ENCODE peak calls at places on chromosomes 6 and 20, in four cellular contexts. W, O, B and X are unnamed samples.

GRCh38 chr6:152669894-152670293 is 27.8 kb upstream of the MYCT1 start:
- DNase-seq in W (no peak), O (no peak), B (no peak), X (no peak)

GRCh38 chr6:77133031-77133430 is 330.3 kb downstream of the HTR1B start:
- DNase-seq in W (no peak), O (no peak), B (no peak), X (no peak)

GRCh38 chr20:23021941-23022340 is 13.2 kb upstream of the SSTR4 start:
- DNase-seq in W (no peak), O (no peak), B (no peak), X (no peak)

GRCh38 chr20:21725892-21726291 is 20.4 kb downstream of the PAX1 start:
- DNase-seq in W (peak; percentile 69), O (no peak), B (no peak), X (no peak)

GRCh38 chr6:36378243-36378920 is 9.1 kb downstream of the ETV7 start:
- DNase-seq in W (no peak), O (no peak), B (no peak), X (no peak)

GRCh38 chr20:61487346-61488022 is 235.4 kb downstream of the CDH4 start:
- DNase-seq in W (no peak), O (no peak), B (peak; percentile 1), X (no peak)

GRCh38 chr6:37173573-37174195 is 3.7 kb downstream of the PIM1 start:
- DNase-seq in W (no peak), O (no peak), B (no peak), X (no peak)

GRCh38 chr20:547394-547793 is 3.8 kb upstream of the CSNK2A1 start:
- DNase-seq in W (no peak), O (no peak), B (no peak), X (no peak)

GRCh38 chr6:3609388-3609787 is 142.1 kb downstream of the PXDC1 start:
- DNase-seq in W (no peak), O (no peak), B (no peak), X (no peak)

GRCh38 chr6:10612161-10612560 is 82.3 kb downstream of the C6orf52 start:
- DNase-seq in W (no peak), O (no peak), B (no peak), X (no peak)